ENCODE peak calls at places on chromosomes 4 and X, in five cellular contexts. K is stimulated activated CD8-positive, alpha-beta memory T cell treated with anti-CD3 and anti-CD28 coated beads, Interleukin-4, amount 100 ng/mL, for 48 hours; M is right atrium auricular region; X is CD4-positive, CD25-positive, alpha-beta regulatory T cell; J is GM18507. H is an unnamed sample.

GRCh38 chrX:26789751-26790150 is 573.8 kb downstream of the MAGEB5 start:
- DNase-seq in M (no peak), X (no peak), K (no peak), J (no peak), H (no peak)

GRCh38 chrX:2451456-2452316 is 49.1 kb downstream of the DHRSX start:
- DNase-seq in K (no peak), X (no peak), J (no peak), M (no peak), H (no peak)

GRCh38 chr4:15659768-15660394 is 4.7 kb upstream of the FBXL5 start:
- DNase-seq in J (no peak), X (no peak), M (no peak), K (no peak), H (no peak)

GRCh38 chr4:153532636-153533035 is 66.5 kb downstream of the TMEM131L start:
- DNase-seq in K (no peak), X (no peak), J (no peak), M (no peak), H (no peak)

GRCh38 chr4:8544741-8545438 is 35.3 kb upstream of the GPR78 start:
- DNase-seq in K (no peak), M (no peak), J (no peak), X (no peak), H (no peak)

GRCh38 chrX:49269768-49270248 is at the start of gene PPP1R3F:
- DNase-seq in M (no peak), K (peak), X (no peak), J (no peak), H (no peak)

GRCh38 chr4:119774840-119775239 is 146.2 kb upstream of the PDE5A start:
- DNase-seq in M (no peak), K (no peak), X (no peak), J (no peak), H (no peak)

GRCh38 chrX:35090801-35091200 is 148.2 kb downstream of the FAM47B start:
- DNase-seq in J (no peak), X (no peak), M (no peak), K (no peak), H (no peak)

GRCh38 chr4:174105202-174105601 is 178.3 kb downstream of the FBXO8 start:
- DNase-seq in M (no peak), X (no peak), J (no peak), K (no peak), H (no peak)

GRCh38 chr4:43394976-43395375 is 502.5 kb downstream of the GRXCR1 start:
- DNase-seq in M (no peak), J (no peak), X (no peak), K (no peak), H (no peak)

GRCh38 chr4:82780398-82781231 is 18.0 kb downstream of the SCD5 start:
- DNase-seq in M (peak), K (no peak), J (no peak), X (no peak), H (peak)

GRCh38 chr4:184309241-184310170 is 91.8 kb upstream of the ENPP6 start:
- DNase-seq in M (no peak), X (no peak), K (peak), J (no peak), H (no peak)

GRCh38 chr4:154292589-154292988 is 199.0 kb downstream of the DCHS2 start:
- DNase-seq in M (no peak), J (no peak), X (no peak), K (no peak), H (no peak)

GRCh38 chrX:72121381-72121780 is 10.3 kb downstream of the RTL5 start:
- DNase-seq in J (no peak), K (peak), M (peak), X (no peak), H (no peak)

GRCh38 chr4:112423591-112423990 is 92.4 kb downstream of the NEUROG2 start:
- DNase-seq in K (no peak), J (no peak), M (no peak), X (no peak), H (no peak)

GRCh38 chr4:78320353-78320935 is 231.1 kb upstream of the ANXA3 start:
- DNase-seq in K (no peak), X (no peak), M (no peak), J (no peak), H (no peak)

GRCh38 chr4:123898941-123899666 is 502.5 kb downstream of the SPRY1 start:
- DNase-seq in X (no peak), K (no peak), J (no peak), M (no peak), H (no peak)

GRCh38 chrX:74923942-74924448 is 1.3 kb downstream of the NEXMIF start:
- DNase-seq in K (peak), J (no peak), X (peak), M (no peak), H (no peak)

GRCh38 chr4:10006236-10006603 is 15.1 kb downstream of the SLC2A9 start:
- DNase-seq in M (no peak), K (no peak), X (no peak), J (no peak), H (no peak)

GRCh38 chr4:183670251-183670650 is 11.2 kb downstream of the TRAPPC11 start:
- DNase-seq in J (no peak), M (no peak), X (no peak), K (no peak), H (no peak)

H was measured in NCI-H187.